ENCODE peak calls at places on chromosomes 6 and 20, in nine cellular contexts. X is tibial artery; N is astrocyte; L is Karpas-422; Z is CD8-positive, alpha-beta T cell; P is tibial nerve; B is spleen; W is heart right ventricle; Q is effector memory CD4-positive, alpha-beta T cell. S is an unnamed sample. For H3K27me3 and H3K4me1, the result is how much of the 10 kb centered on the place peaks cover.

GRCh38 chr6:7996538-7997225 is 67.5 kb downstream of the BLOC1S5 start:
- DNase-seq in X (no peak), N (peak), L (no peak), Z (no peak), P (no peak), B (no peak), W (no peak), Q (no peak), S (no peak)

GRCh38 chr20:46150982-46151381 is 32.9 kb downstream of the CD40 start:
- DNase-seq in X (no peak), N (no peak), L (no peak), Z (no peak), P (no peak), B (peak), W (no peak), Q (no peak), S (no peak)

GRCh38 chr6:121356575-121356974 is 22.3 kb upstream of the TBC1D32 start:
- DNase-seq in X (no peak), N (no peak), L (no peak), Z (no peak), P (no peak), B (no peak), W (no peak), Q (no peak), S (no peak)

GRCh38 chr20:11432407-11432806 is 485.3 kb upstream of the BTBD3 start:
- DNase-seq in X (no peak), N (peak), L (no peak), Z (no peak), P (no peak), B (no peak), W (no peak), Q (no peak), S (no peak)

GRCh38 chr20:49892260-49893216 is 22.8 kb downstream of the SPATA2 start:
- DNase-seq in X (peak), N (no peak), L (no peak), Z (no peak), P (no peak), B (peak), W (peak), Q (no peak), S (peak)

GRCh38 chr20:62168061-62168460 is 14.8 kb upstream of the MTG2 start:
- DNase-seq in X (no peak), N (no peak), L (no peak), Z (no peak), P (no peak), B (no peak), W (no peak), Q (no peak), S (no peak)

GRCh38 chr20:31472395-31473330 is 2.3 kb downstream of the DEFB124 start:
- DNase-seq in X (no peak), N (no peak), L (no peak), Z (no peak), P (no peak), B (no peak), W (peak), Q (no peak), S (no peak)

GRCh38 chr6:3484240-3484639 is 27.4 kb upstream of the SLC22A23 start:
- DNase-seq in X (no peak), N (peak), L (no peak), Z (no peak), P (no peak), B (no peak), W (no peak), Q (no peak), S (no peak)

GRCh38 chr6:111564482-111564945 is 41.2 kb downstream of the TRAF3IP2 start:
- DNase-seq in X (peak), N (peak), L (no peak), Z (no peak), P (no peak), B (no peak), W (no peak), Q (no peak), S (no peak)

GRCh38 chr6:35052694-35053565 is 88.2 kb downstream of the TCP11 start:
- DNase-seq in X (peak), N (no peak), L (no peak), Z (no peak), P (peak), B (no peak), W (no peak), Q (no peak), S (no peak)

GRCh38 chr6:125858427-125859320 is 67.9 kb downstream of the NCOA7 start:
- DNase-seq in X (no peak), N (peak), L (peak), Z (no peak), P (peak), B (no peak), W (no peak), Q (peak), S (no peak)

GRCh38 chr20:10508060-10508459 is 73.0 kb downstream of the SLX4IP start:
- DNase-seq in X (peak), N (peak), L (no peak), Z (no peak), P (no peak), B (no peak), W (no peak), Q (no peak), S (no peak)

GRCh38 chr6:32883789-32884188 is 29.8 kb downstream of the PSMB9 start:
- DNase-seq in X (peak), N (peak), L (no peak), Z (no peak), P (peak), B (no peak), W (peak), Q (no peak), S (peak)

GRCh38 chr20:37453288-37453687 is 67.8 kb upstream of the NNAT start:
- DNase-seq in X (no peak), N (no peak), L (no peak), Z (no peak), P (no peak), B (no peak), W (no peak), Q (no peak), S (no peak)

GRCh38 chr20:35719717-35720116 is 20.5 kb downstream of the ROMO1 start:
- DNase-seq in X (no peak), N (no peak), L (no peak), Z (no peak), P (no peak), B (no peak), W (no peak), Q (no peak), S (no peak)

GRCh38 chr6:48032156-48032555 is 78.8 kb downstream of the PTCHD4 start:
- DNase-seq in X (no peak), N (peak), L (no peak), Z (no peak), P (no peak), B (no peak), W (no peak), Q (no peak), S (no peak)

GRCh38 chr6:32785781-32786533 is 22.6 kb upstream of the HLA-DQB2 start:
- DNase-seq in X (no peak), N (peak), L (peak), Z (peak), P (peak), B (no peak), W (no peak), Q (peak), S (no peak)

GRCh38 chr20:17621229-17621968 is 51.5 kb downstream of the DSTN start:
- DNase-seq in X (peak), N (no peak), L (no peak), Z (no peak), P (no peak), B (peak), W (no peak), Q (no peak), S (peak)

GRCh38 chr6:47631248-47632196 is 66.9 kb upstream of the ADGRF4 start:
- DNase-seq in X (no peak), N (peak), L (peak), Z (no peak), P (no peak), B (no peak), W (no peak), Q (no peak), S (no peak)

GRCh38 chr20:32474009-32474716 is 111.0 kb downstream of the NOL4L start:
- DNase-seq in X (no peak), N (no peak), L (no peak), Z (no peak), P (no peak), B (no peak), W (no peak), Q (no peak), S (no peak)

GRCh38 chr6:56370127-56370540 is 122.8 kb upstream of the COL21A1 start:
- DNase-seq in X (peak), N (peak), L (no peak), Z (no peak), P (peak), B (no peak), W (peak), Q (no peak), S (peak)

GRCh38 chr6:45378324-45378926 is 691 bp upstream of the SUPT3H start:
- DNase-seq in X (no peak), N (peak), L (peak), Z (no peak), P (no peak), B (peak), W (peak), Q (peak), S (peak)

GRCh38 chr6:134512946-134513345 is 195.0 kb upstream of the SGK1 start:
- DNase-seq in X (peak), N (peak), L (no peak), Z (no peak), P (no peak), B (no peak), W (peak), Q (no peak), S (peak)

GRCh38 chr6:10322991-10323390 is 91.9 kb downstream of the TFAP2A start:
- DNase-seq in X (no peak), N (peak), L (no peak), Z (no peak), P (no peak), B (no peak), W (no peak), Q (no peak), S (no peak)

GRCh38 chr6:130513770-130514169 is 148.0 kb downstream of the TMEM200A start:
- DNase-seq in X (no peak), N (peak), L (no peak), Z (peak), P (peak), B (no peak), W (no peak), Q (peak), S (no peak)

DNA sequence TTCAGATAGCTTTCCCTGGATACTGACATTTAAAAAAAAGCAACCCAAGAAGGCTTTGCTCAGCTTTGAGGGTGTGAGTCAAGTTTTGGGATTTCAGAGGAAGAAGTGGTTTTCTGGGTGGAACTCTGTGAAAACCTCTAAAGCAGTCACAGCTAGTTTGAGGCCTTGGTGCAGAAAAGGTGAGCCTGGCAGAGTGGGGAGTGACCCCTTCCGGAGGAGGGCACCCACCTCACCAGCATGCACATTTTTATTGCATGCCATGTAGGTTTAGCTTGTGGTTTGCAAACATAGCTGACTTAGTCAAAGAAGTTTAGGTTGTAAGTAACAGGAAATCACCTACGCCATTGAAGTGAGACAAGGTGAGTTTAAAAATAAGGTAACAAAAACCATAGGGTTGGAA is 146.8 kb upstream of the PMEPA1 start:
- DNase-seq in X (no peak), N (no peak), L (no peak), Z (peak), P (no peak), B (no peak), W (no peak), Q (no peak), S (no peak)
- H3K27me3 ChIP-seq in X (under half), N (under half), L (under half), Z (under half), P (under half), B (under half), W (under half), Q (under half), S (under half)

GRCh38 chr20:58661298-58662141 is 10.4 kb downstream of the STX16 start:
- DNase-seq in X (no peak), N (no peak), L (no peak), Z (peak), P (no peak), B (no peak), W (no peak), Q (peak), S (no peak)
- H3K4me1 ChIP-seq in X (under half), N (under half), L (half or more), Z (half or more), P (under half), B (half or more), W (under half), Q (under half), S (under half)

GRCh38 chr6:51962355-51962754 is 125.1 kb downstream of the PKHD1 start:
- DNase-seq in X (no peak), N (no peak), L (no peak), Z (no peak), P (no peak), B (no peak), W (no peak), Q (no peak), S (no peak)

GRCh38 chr6:51965222-51965801 is 122.1 kb downstream of the PKHD1 start:
- DNase-seq in X (no peak), N (no peak), L (no peak), Z (no peak), P (no peak), B (no peak), W (no peak), Q (no peak), S (no peak)

GRCh38 chr6:51963980-51964379 is 123.4 kb downstream of the PKHD1 start:
- DNase-seq in X (no peak), N (no peak), L (no peak), Z (no peak), P (no peak), B (no peak), W (no peak), Q (no peak), S (no peak)

GRCh38 chr6:51960419-51960818 is 127.0 kb downstream of the PKHD1 start:
- DNase-seq in X (no peak), N (no peak), L (no peak), Z (no peak), P (no peak), B (no peak), W (no peak), Q (no peak), S (no peak)

GRCh38 chr6:51959744-51960383 is 127.5 kb downstream of the PKHD1 start:
- DNase-seq in X (peak), N (peak), L (peak), Z (no peak), P (peak), B (no peak), W (peak), Q (no peak), S (peak)
- H3K27ac ChIP-seq in X (no peak), N (no peak), L (no peak), Z (no peak), P (no peak), B (no peak), W (no peak), Q (no peak), S (no peak)

GRCh38 chr6:1386310-1386709 is 3.1 kb upstream of the FOXF2 start:
- DNase-seq in X (no peak), N (no peak), L (no peak), Z (no peak), P (no peak), B (no peak), W (no peak), Q (no peak), S (no peak)
- H3K27me3 ChIP-seq in X (under half), N (half or more), L (under half), Z (under half), P (half or more), B (half or more), W (half or more), Q (half or more), S (half or more)

GRCh38 chr6:33906413-33906812 is 102.6 kb upstream of the MLN start:
- DNase-seq in X (no peak), N (no peak), L (no peak), Z (no peak), P (no peak), B (no peak), W (no peak), Q (no peak), S (no peak)
- H3K4me1 ChIP-seq in X (under half), N (under half), L (under half), Z (half or more), P (under half), B (under half), W (under half), Q (under half), S (under half)

DNA sequence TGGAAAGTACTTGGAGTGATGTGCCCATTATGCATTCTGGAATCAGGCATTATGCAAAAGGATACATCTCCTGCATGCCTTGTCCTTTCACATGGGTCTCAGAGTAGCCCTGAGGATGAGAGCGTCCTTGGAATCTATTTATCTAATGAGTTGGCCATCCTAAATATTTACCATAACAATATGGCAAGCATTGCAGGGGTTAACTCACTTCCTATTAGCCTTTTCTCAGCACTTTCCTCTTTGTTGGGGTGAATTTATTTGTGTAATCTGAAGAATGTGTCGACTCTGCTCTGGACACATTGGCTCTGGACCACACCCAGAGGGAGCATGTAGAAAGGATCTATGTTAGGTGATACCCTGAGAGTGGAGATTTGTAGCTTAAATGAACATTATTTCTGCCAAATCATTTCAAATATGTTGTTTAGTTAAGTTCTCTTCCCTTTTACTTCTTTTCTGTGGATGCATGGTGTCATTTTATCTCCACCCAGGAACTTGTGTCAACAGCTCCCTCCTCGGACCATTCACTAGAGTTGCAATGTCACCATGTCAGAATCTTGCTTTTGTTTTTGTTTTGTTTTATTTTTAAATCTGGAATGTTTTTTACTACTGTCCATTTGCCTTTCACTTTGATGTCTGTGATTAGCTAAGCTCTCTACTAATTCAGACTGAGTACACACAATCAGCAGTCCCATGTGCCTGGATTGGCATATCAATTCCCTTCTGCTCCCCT is 757.0 kb upstream of the MMS22L start:
- DNase-seq in X (no peak), N (peak), L (no peak), Z (no peak), P (no peak), B (no peak), W (no peak), Q (no peak), S (no peak)
- H3K27ac ChIP-seq in X (no peak), N (no peak), L (no peak), Z (no peak), P (no peak), B (no peak), W (no peak), Q (no peak), S (no peak)

S was measured in lower lobe of right lung.